ENCODE peak calls at places on chromosomes 16 and 17, in four cellular contexts. One of them, this sample, is unnamed.

GRCh38 chr17:47829870-47830269 is 1.5 kb downstream of the MRPL10 start:
- DNase-seq in fibroblast of villous mesenchyme: no peak
- DNase-seq in adrenal gland: no peak
- DNase-seq in NB4: no peak
- DNase-seq in this sample: no peak

GRCh38 chr17:30586818-30587595 is 109.8 kb downstream of the GOSR1 start:
- DNase-seq in adrenal gland: peak
- DNase-seq in fibroblast of villous mesenchyme: peak
- DNase-seq in NB4: peak
- DNase-seq in this sample: no peak

GRCh38 chr17:44344939-44345496 is at the start of gene GRN:
- DNase-seq in adrenal gland: peak
- DNase-seq in fibroblast of villous mesenchyme: peak
- DNase-seq in NB4: peak
- DNase-seq in this sample: peak

GRCh38 chr16:81740163-81740562 is 38.9 kb upstream of the PLCG2 start:
- DNase-seq in fibroblast of villous mesenchyme: no peak
- DNase-seq in adrenal gland: peak
- DNase-seq in NB4: peak
- DNase-seq in this sample: peak

GRCh38 chr16:47949276-47949675 is 206.5 kb downstream of the ABCC12 start:
- DNase-seq in NB4: peak
- DNase-seq in adrenal gland: no peak
- DNase-seq in fibroblast of villous mesenchyme: no peak
- DNase-seq in this sample: no peak

GRCh38 chr17:82060001-82060380 is 5.6 kb downstream of the DUS1L start:
- DNase-seq in NB4: no peak
- DNase-seq in fibroblast of villous mesenchyme: no peak
- DNase-seq in adrenal gland: peak
- DNase-seq in this sample: no peak

GRCh38 chr17:44610331-44610730 is 45.9 kb upstream of the MEIOC start:
- DNase-seq in NB4: no peak
- DNase-seq in fibroblast of villous mesenchyme: no peak
- DNase-seq in adrenal gland: no peak
- DNase-seq in this sample: no peak

GRCh38 chr17:66542183-66542966 is 240.0 kb downstream of the PRKCA start:
- DNase-seq in adrenal gland: no peak
- DNase-seq in NB4: peak
- DNase-seq in fibroblast of villous mesenchyme: peak
- DNase-seq in this sample: no peak

GRCh38 chr17:83062011-83062817 is 17.2 kb upstream of the METRNL start:
- DNase-seq in NB4: no peak
- DNase-seq in fibroblast of villous mesenchyme: no peak
- DNase-seq in adrenal gland: no peak
- DNase-seq in this sample: peak

GRCh38 chr17:41792835-41793748 is 6.6 kb upstream of the JUP start:
- DNase-seq in adrenal gland: peak
- DNase-seq in NB4: peak
- DNase-seq in fibroblast of villous mesenchyme: peak
- DNase-seq in this sample: peak

GRCh38 chr17:3838206-3838605 is 7.8 kb downstream of the NCBP3 start:
- DNase-seq in fibroblast of villous mesenchyme: no peak
- DNase-seq in NB4: no peak
- DNase-seq in adrenal gland: no peak
- DNase-seq in this sample: no peak

GRCh38 chr17:47896672-47897490 is 845 bp downstream of the SP2 start:
- DNase-seq in fibroblast of villous mesenchyme: peak
- DNase-seq in adrenal gland: no peak
- DNase-seq in NB4: no peak
- DNase-seq in this sample: no peak

GRCh38 chr17:58166682-58167081 is at the start of gene OR4D2:
- DNase-seq in fibroblast of villous mesenchyme: no peak
- DNase-seq in NB4: no peak
- DNase-seq in adrenal gland: no peak
- DNase-seq in this sample: no peak

GRCh38 chr16:84874004-84874435 is 54.2 kb downstream of the CRISPLD2 start:
- DNase-seq in adrenal gland: no peak
- DNase-seq in NB4: no peak
- DNase-seq in fibroblast of villous mesenchyme: no peak
- DNase-seq in this sample: no peak

GRCh38 chr17:1644493-1645206 is 882 bp downstream of the SCARF1 start:
- DNase-seq in adrenal gland: no peak
- DNase-seq in fibroblast of villous mesenchyme: peak
- DNase-seq in NB4: peak
- DNase-seq in this sample: peak

GRCh38 chr17:78779848-78780247 is 2.2 kb downstream of the CYTH1 start:
- DNase-seq in NB4: no peak
- DNase-seq in adrenal gland: no peak
- DNase-seq in fibroblast of villous mesenchyme: no peak
- DNase-seq in this sample: no peak

GRCh38 chr17:49450735-49451134 is 36.1 kb upstream of the PHB1 start:
- DNase-seq in adrenal gland: no peak
- DNase-seq in NB4: peak
- DNase-seq in fibroblast of villous mesenchyme: no peak
- DNase-seq in this sample: no peak

GRCh38 chr16:53090591-53091507 is 36.1 kb downstream of the CHD9 start:
- DNase-seq in adrenal gland: peak
- DNase-seq in NB4: peak
- DNase-seq in fibroblast of villous mesenchyme: peak
- DNase-seq in this sample: peak

GRCh38 chr16:9053006-9053601 is 38.3 kb upstream of the HAPSTR1 start:
- DNase-seq in fibroblast of villous mesenchyme: peak
- DNase-seq in adrenal gland: peak
- DNase-seq in NB4: peak
- DNase-seq in this sample: peak

GRCh38 chr16:89925596-89926079 is 2.5 kb downstream of the TUBB3 start:
- DNase-seq in adrenal gland: no peak
- DNase-seq in NB4: peak
- DNase-seq in fibroblast of villous mesenchyme: no peak
- DNase-seq in this sample: peak

GRCh38 chr17:16040710-16041251 is 41.2 kb downstream of the TTC19 start:
- DNase-seq in NB4: no peak
- DNase-seq in fibroblast of villous mesenchyme: peak
- DNase-seq in adrenal gland: peak
- DNase-seq in this sample: no peak

GRCh38 chr17:15398736-15399331 is 57.4 kb upstream of the TEKT3 start:
- DNase-seq in fibroblast of villous mesenchyme: peak
- DNase-seq in adrenal gland: peak
- DNase-seq in NB4: peak
- DNase-seq in this sample: no peak

GRCh38 chr17:56913000-56913866 is 616 bp downstream of the TRIM25 start:
- DNase-seq in NB4: no peak
- DNase-seq in fibroblast of villous mesenchyme: peak
- DNase-seq in adrenal gland: peak
- DNase-seq in this sample: peak

GRCh38 chr17:80892019-80892855 is 99.4 kb upstream of the CHMP6 start:
- DNase-seq in NB4: peak
- DNase-seq in fibroblast of villous mesenchyme: peak
- DNase-seq in adrenal gland: peak
- DNase-seq in this sample: no peak

GRCh38 chr17:79778504-79779087 is 648 bp downstream of the CBX2 start:
- DNase-seq in NB4: peak
- DNase-seq in adrenal gland: no peak
- DNase-seq in fibroblast of villous mesenchyme: no peak
- DNase-seq in this sample: peak

GRCh38 chr17:207775-208174 is 26.3 kb upstream of the DOC2B start:
- DNase-seq in NB4: no peak
- DNase-seq in adrenal gland: no peak
- DNase-seq in fibroblast of villous mesenchyme: no peak
- DNase-seq in this sample: no peak

GRCh38 chr17:205817-206216 is 24.4 kb upstream of the DOC2B start:
- DNase-seq in fibroblast of villous mesenchyme: no peak
- DNase-seq in NB4: no peak
- DNase-seq in adrenal gland: no peak
- DNase-seq in this sample: no peak

GRCh38 chr17:204427-205175 is 23.2 kb upstream of the DOC2B start:
- DNase-seq in adrenal gland: no peak
- DNase-seq in NB4: no peak
- DNase-seq in fibroblast of villous mesenchyme: no peak
- DNase-seq in this sample: no peak

GRCh38 chr17:206941-207560 is 25.6 kb upstream of the DOC2B start:
- DNase-seq in adrenal gland: no peak
- DNase-seq in NB4: no peak
- DNase-seq in fibroblast of villous mesenchyme: no peak
- DNase-seq in this sample: peak

DNA sequence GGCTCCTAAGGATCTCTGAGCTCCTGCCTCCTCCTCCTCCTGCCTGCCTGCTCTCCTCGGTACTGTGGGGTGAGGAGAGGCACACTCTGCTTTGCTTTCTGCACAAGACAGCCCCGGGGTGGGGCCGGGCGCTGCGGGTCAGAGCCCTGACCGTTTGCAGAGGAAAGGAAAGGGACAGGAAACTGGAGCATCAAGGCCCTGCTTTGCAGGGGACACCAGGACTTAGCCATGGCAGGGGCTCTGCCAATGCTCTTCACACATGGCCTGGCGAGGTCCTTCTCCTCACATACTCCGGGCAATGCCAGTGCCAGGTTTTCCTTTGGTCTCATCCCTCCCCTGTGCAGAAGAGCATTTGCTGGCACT is 23.7 kb upstream of the DOC2B start:
- DNase-seq in fibroblast of villous mesenchyme: no peak
- DNase-seq in adrenal gland: no peak
- DNase-seq in NB4: no peak
- DNase-seq in this sample: no peak
- H3K4me3 ChIP-seq in fibroblast of villous mesenchyme: no peak
- H3K4me3 ChIP-seq in adrenal gland: no peak
- H3K4me3 ChIP-seq in NB4: no peak
- H3K4me3 ChIP-seq in this sample: no peak

DNA sequence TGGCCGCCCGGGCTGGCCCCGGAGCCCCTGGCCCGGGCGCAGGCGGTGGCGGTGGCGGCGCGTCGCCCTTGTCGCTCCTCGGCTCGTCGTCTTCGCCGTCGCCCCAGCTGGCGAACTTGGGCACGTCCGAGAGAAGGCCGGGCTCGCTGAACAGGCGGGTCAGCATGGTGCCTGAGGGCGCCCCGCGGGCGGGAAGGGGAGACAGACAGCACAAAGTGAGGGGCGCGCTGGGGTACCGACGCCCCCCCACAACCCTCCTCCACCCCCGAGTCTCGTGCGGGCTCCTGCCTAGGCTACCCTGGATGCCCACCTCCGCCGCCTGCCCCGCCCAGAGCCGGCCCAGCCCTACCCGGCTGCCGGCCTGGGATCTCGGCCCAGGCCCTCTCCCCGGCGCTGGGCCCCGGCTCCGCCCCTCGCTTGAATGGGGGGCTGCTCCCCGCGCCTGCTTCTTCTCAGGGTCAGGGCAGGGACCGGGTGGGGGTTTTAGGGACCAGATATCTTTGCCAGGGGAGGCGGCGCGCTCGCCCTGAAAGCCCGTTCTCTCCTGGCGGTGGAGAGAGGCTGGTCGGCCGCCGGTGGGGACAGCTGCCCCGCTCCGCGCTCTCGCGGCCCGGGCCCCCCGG is 1.2 kb downstream of the NEUROD2 start:
- DNase-seq in adrenal gland: no peak
- DNase-seq in NB4: no peak
- DNase-seq in fibroblast of villous mesenchyme: no peak
- DNase-seq in this sample: peak
- H3K4me3 ChIP-seq in adrenal gland: no peak
- H3K4me3 ChIP-seq in NB4: no peak
- H3K4me3 ChIP-seq in fibroblast of villous mesenchyme: no peak
- H3K4me3 ChIP-seq in this sample: peak

DNA sequence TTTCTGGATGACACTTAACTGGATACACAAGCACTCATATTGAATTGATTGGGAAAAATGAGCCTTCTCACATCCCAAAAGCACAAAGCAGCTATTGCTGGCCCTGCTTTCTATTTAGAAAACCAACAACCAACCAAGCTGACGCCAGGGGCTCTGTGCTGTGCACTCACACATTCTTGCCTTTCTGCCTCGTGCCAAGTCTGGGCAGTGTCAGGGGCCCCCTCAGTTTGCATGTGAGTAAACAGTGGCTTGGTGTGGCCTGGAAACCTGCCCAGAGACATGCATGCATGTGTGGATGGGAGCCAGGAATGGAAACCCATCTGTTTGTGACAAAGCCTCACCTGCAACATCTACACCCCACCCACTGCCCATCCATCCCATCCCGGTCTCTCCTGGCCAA is 20.3 kb downstream of the MIEF2 start:
- DNase-seq in adrenal gland: no peak
- DNase-seq in NB4: no peak
- DNase-seq in fibroblast of villous mesenchyme: no peak
- DNase-seq in this sample: no peak
- H3K4me3 ChIP-seq in adrenal gland: no peak
- H3K4me3 ChIP-seq in NB4: no peak
- H3K4me3 ChIP-seq in fibroblast of villous mesenchyme: no peak
- H3K4me3 ChIP-seq in this sample: no peak

GRCh38 chr16:1528921-1529537 is 4.4 kb upstream of the TMEM204 start:
- DNase-seq in fibroblast of villous mesenchyme: no peak
- DNase-seq in adrenal gland: no peak
- DNase-seq in NB4: no peak
- DNase-seq in this sample: no peak

GRCh38 chr16:1530883-1531637 is 2.4 kb upstream of the TMEM204 start:
- DNase-seq in adrenal gland: no peak
- DNase-seq in fibroblast of villous mesenchyme: peak
- DNase-seq in NB4: no peak
- DNase-seq in this sample: no peak

GRCh38 chr16:1532081-1532760 is 1.2 kb upstream of the TMEM204 start:
- DNase-seq in fibroblast of villous mesenchyme: peak
- DNase-seq in NB4: no peak
- DNase-seq in adrenal gland: no peak
- DNase-seq in this sample: no peak

GRCh38 chr16:1531638-1531910 is 1.9 kb upstream of the TMEM204 start:
- DNase-seq in fibroblast of villous mesenchyme: no peak
- DNase-seq in adrenal gland: no peak
- DNase-seq in NB4: no peak
- DNase-seq in this sample: no peak

GRCh38 chr16:1530349-1530882 is 3.0 kb upstream of the TMEM204 start:
- DNase-seq in fibroblast of villous mesenchyme: no peak
- DNase-seq in adrenal gland: no peak
- DNase-seq in NB4: no peak
- DNase-seq in this sample: no peak
- H3K4me3 ChIP-seq in fibroblast of villous mesenchyme: no peak
- H3K4me3 ChIP-seq in adrenal gland: no peak
- H3K4me3 ChIP-seq in NB4: no peak
- H3K4me3 ChIP-seq in this sample: no peak

DNA sequence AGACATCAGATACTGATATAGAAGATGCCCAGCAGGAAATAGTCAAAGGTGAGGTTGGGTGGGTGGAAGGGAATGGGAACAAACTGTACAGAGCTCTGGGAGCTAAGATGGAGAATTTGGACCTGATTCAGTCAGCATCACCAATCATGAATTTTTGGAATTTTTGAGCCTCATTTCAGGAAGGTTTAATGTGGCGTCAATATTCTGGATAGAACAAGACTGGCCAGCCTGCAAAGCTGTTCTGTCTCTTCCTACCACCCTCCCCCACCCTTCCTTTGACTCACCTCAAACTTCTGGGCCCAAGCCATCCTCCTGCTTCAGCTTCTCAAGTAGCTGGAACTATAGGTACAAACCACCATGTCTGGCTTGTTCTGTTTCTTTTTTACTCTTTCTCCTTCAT is 32.6 kb downstream of the CTCF start:
- DNase-seq in fibroblast of villous mesenchyme: peak
- DNase-seq in NB4: no peak
- DNase-seq in adrenal gland: peak
- DNase-seq in this sample: no peak
- H3K4me3 ChIP-seq in fibroblast of villous mesenchyme: no peak
- H3K4me3 ChIP-seq in NB4: no peak
- H3K4me3 ChIP-seq in adrenal gland: no peak
- H3K4me3 ChIP-seq in this sample: no peak

GRCh38 chr17:59278401-59278800 is 53.1 kb upstream of the YPEL2 start:
- DNase-seq in NB4: no peak
- DNase-seq in fibroblast of villous mesenchyme: no peak
- DNase-seq in adrenal gland: no peak
- DNase-seq in this sample: no peak
- H3K4me3 ChIP-seq in NB4: no peak
- H3K4me3 ChIP-seq in fibroblast of villous mesenchyme: no peak
- H3K4me3 ChIP-seq in adrenal gland: no peak
- H3K4me3 ChIP-seq in this sample: no peak

This sample was measured in H7.